ENCODE peak calls at places on chromosomes 2 and 18, in four cellular contexts. One of them, this sample, is unnamed.

GRCh38 chr18:25349131-25349925 is 2.6 kb downstream of the ZNF521 start:
- DNase-seq in stimulated activated CD8-positive, alpha-beta memory T cell treated with anti-CD3 and anti-CD28 coated beads, Interleukin-2, amount 100 ng/mL, for 48 hours: no peak
- DNase-seq in NCI-H2081 treated with DMSO at 0.1 percent for 48 hours: no peak
- DNase-seq in activated CD4-positive, alpha-beta T cell treated with anti-CD3 and anti-CD28 coated beads, Interleukin-2, amount 50 U/mL, for 24 hours: no peak
- DNase-seq in this sample: no peak

GRCh38 chr2:132522901-132523300 is 106.3 kb downstream of the GPR39 start:
- DNase-seq in activated CD4-positive, alpha-beta T cell treated with anti-CD3 and anti-CD28 coated beads, Interleukin-2, amount 50 U/mL, for 24 hours: no peak
- DNase-seq in stimulated activated CD8-positive, alpha-beta memory T cell treated with anti-CD3 and anti-CD28 coated beads, Interleukin-2, amount 100 ng/mL, for 48 hours: no peak
- DNase-seq in NCI-H2081 treated with DMSO at 0.1 percent for 48 hours: no peak
- DNase-seq in this sample: no peak

GRCh38 chr18:629303-630150 is 27.9 kb upstream of the TYMS start:
- DNase-seq in NCI-H2081 treated with DMSO at 0.1 percent for 48 hours: no peak
- DNase-seq in activated CD4-positive, alpha-beta T cell treated with anti-CD3 and anti-CD28 coated beads, Interleukin-2, amount 50 U/mL, for 24 hours: no peak
- DNase-seq in stimulated activated CD8-positive, alpha-beta memory T cell treated with anti-CD3 and anti-CD28 coated beads, Interleukin-2, amount 100 ng/mL, for 48 hours: no peak
- DNase-seq in this sample: no peak

GRCh38 chr2:141399270-141399669 is 731.5 kb downstream of the LRP1B start:
- DNase-seq in NCI-H2081 treated with DMSO at 0.1 percent for 48 hours: no peak
- DNase-seq in stimulated activated CD8-positive, alpha-beta memory T cell treated with anti-CD3 and anti-CD28 coated beads, Interleukin-2, amount 100 ng/mL, for 48 hours: no peak
- DNase-seq in activated CD4-positive, alpha-beta T cell treated with anti-CD3 and anti-CD28 coated beads, Interleukin-2, amount 50 U/mL, for 24 hours: no peak
- DNase-seq in this sample: no peak

GRCh38 chr2:231287696-231288095 is 89.3 kb downstream of the ARMC9 start:
- DNase-seq in stimulated activated CD8-positive, alpha-beta memory T cell treated with anti-CD3 and anti-CD28 coated beads, Interleukin-2, amount 100 ng/mL, for 48 hours: no peak
- DNase-seq in activated CD4-positive, alpha-beta T cell treated with anti-CD3 and anti-CD28 coated beads, Interleukin-2, amount 50 U/mL, for 24 hours: no peak
- DNase-seq in NCI-H2081 treated with DMSO at 0.1 percent for 48 hours: no peak
- DNase-seq in this sample: no peak

GRCh38 chr2:109144271-109144670 is 15.3 kb downstream of the SH3RF3 start:
- DNase-seq in activated CD4-positive, alpha-beta T cell treated with anti-CD3 and anti-CD28 coated beads, Interleukin-2, amount 50 U/mL, for 24 hours: no peak
- DNase-seq in stimulated activated CD8-positive, alpha-beta memory T cell treated with anti-CD3 and anti-CD28 coated beads, Interleukin-2, amount 100 ng/mL, for 48 hours: no peak
- DNase-seq in NCI-H2081 treated with DMSO at 0.1 percent for 48 hours: no peak
- DNase-seq in this sample: no peak

GRCh38 chr2:240627736-240628506 is 2.6 kb downstream of the GPR35 start:
- DNase-seq in NCI-H2081 treated with DMSO at 0.1 percent for 48 hours: no peak
- DNase-seq in activated CD4-positive, alpha-beta T cell treated with anti-CD3 and anti-CD28 coated beads, Interleukin-2, amount 50 U/mL, for 24 hours: no peak
- DNase-seq in stimulated activated CD8-positive, alpha-beta memory T cell treated with anti-CD3 and anti-CD28 coated beads, Interleukin-2, amount 100 ng/mL, for 48 hours: no peak
- DNase-seq in this sample: no peak

GRCh38 chr2:20961858-20962257 is 82.0 kb downstream of the APOB start:
- DNase-seq in activated CD4-positive, alpha-beta T cell treated with anti-CD3 and anti-CD28 coated beads, Interleukin-2, amount 50 U/mL, for 24 hours: no peak
- DNase-seq in stimulated activated CD8-positive, alpha-beta memory T cell treated with anti-CD3 and anti-CD28 coated beads, Interleukin-2, amount 100 ng/mL, for 48 hours: no peak
- DNase-seq in NCI-H2081 treated with DMSO at 0.1 percent for 48 hours: no peak
- DNase-seq in this sample: no peak

GRCh38 chr2:218223046-218223445 is 6.1 kb downstream of the ARPC2 start:
- DNase-seq in stimulated activated CD8-positive, alpha-beta memory T cell treated with anti-CD3 and anti-CD28 coated beads, Interleukin-2, amount 100 ng/mL, for 48 hours: no peak
- DNase-seq in NCI-H2081 treated with DMSO at 0.1 percent for 48 hours: no peak
- DNase-seq in activated CD4-positive, alpha-beta T cell treated with anti-CD3 and anti-CD28 coated beads, Interleukin-2, amount 50 U/mL, for 24 hours: no peak
- DNase-seq in this sample: no peak

GRCh38 chr2:177315303-177315887 is 50.9 kb upstream of the NFE2L2 start:
- DNase-seq in activated CD4-positive, alpha-beta T cell treated with anti-CD3 and anti-CD28 coated beads, Interleukin-2, amount 50 U/mL, for 24 hours: no peak
- DNase-seq in NCI-H2081 treated with DMSO at 0.1 percent for 48 hours: no peak
- DNase-seq in stimulated activated CD8-positive, alpha-beta memory T cell treated with anti-CD3 and anti-CD28 coated beads, Interleukin-2, amount 100 ng/mL, for 48 hours: no peak
- DNase-seq in this sample: no peak

GRCh38 chr18:36786686-36787085 is 42.1 kb downstream of the TPGS2 start:
- DNase-seq in stimulated activated CD8-positive, alpha-beta memory T cell treated with anti-CD3 and anti-CD28 coated beads, Interleukin-2, amount 100 ng/mL, for 48 hours: no peak
- DNase-seq in activated CD4-positive, alpha-beta T cell treated with anti-CD3 and anti-CD28 coated beads, Interleukin-2, amount 50 U/mL, for 24 hours: no peak
- DNase-seq in NCI-H2081 treated with DMSO at 0.1 percent for 48 hours: no peak
- DNase-seq in this sample: no peak

GRCh38 chr2:207394203-207394741 is 135.5 kb upstream of the CREB1 start:
- DNase-seq in stimulated activated CD8-positive, alpha-beta memory T cell treated with anti-CD3 and anti-CD28 coated beads, Interleukin-2, amount 100 ng/mL, for 48 hours: no peak
- DNase-seq in activated CD4-positive, alpha-beta T cell treated with anti-CD3 and anti-CD28 coated beads, Interleukin-2, amount 50 U/mL, for 24 hours: no peak
- DNase-seq in NCI-H2081 treated with DMSO at 0.1 percent for 48 hours: no peak
- DNase-seq in this sample: no peak

GRCh38 chr2:234863043-234863934 is 88.5 kb upstream of the SH3BP4 start:
- DNase-seq in stimulated activated CD8-positive, alpha-beta memory T cell treated with anti-CD3 and anti-CD28 coated beads, Interleukin-2, amount 100 ng/mL, for 48 hours: no peak
- DNase-seq in activated CD4-positive, alpha-beta T cell treated with anti-CD3 and anti-CD28 coated beads, Interleukin-2, amount 50 U/mL, for 24 hours: no peak
- DNase-seq in NCI-H2081 treated with DMSO at 0.1 percent for 48 hours: no peak
- DNase-seq in this sample: no peak

GRCh38 chr2:25055521-25055920 is 13.6 kb downstream of the EFR3B start:
- DNase-seq in activated CD4-positive, alpha-beta T cell treated with anti-CD3 and anti-CD28 coated beads, Interleukin-2, amount 50 U/mL, for 24 hours: no peak
- DNase-seq in stimulated activated CD8-positive, alpha-beta memory T cell treated with anti-CD3 and anti-CD28 coated beads, Interleukin-2, amount 100 ng/mL, for 48 hours: no peak
- DNase-seq in NCI-H2081 treated with DMSO at 0.1 percent for 48 hours: no peak
- DNase-seq in this sample: no peak

GRCh38 chr2:42809876-42810125 is 17.4 kb upstream of the HAAO start:
- DNase-seq in NCI-H2081 treated with DMSO at 0.1 percent for 48 hours: no peak
- DNase-seq in stimulated activated CD8-positive, alpha-beta memory T cell treated with anti-CD3 and anti-CD28 coated beads, Interleukin-2, amount 100 ng/mL, for 48 hours: peak
- DNase-seq in activated CD4-positive, alpha-beta T cell treated with anti-CD3 and anti-CD28 coated beads, Interleukin-2, amount 50 U/mL, for 24 hours: no peak
- DNase-seq in this sample: no peak

GRCh38 chr2:209694748-209695147 is 76.9 kb upstream of the UNC80 start:
- DNase-seq in activated CD4-positive, alpha-beta T cell treated with anti-CD3 and anti-CD28 coated beads, Interleukin-2, amount 50 U/mL, for 24 hours: no peak
- DNase-seq in NCI-H2081 treated with DMSO at 0.1 percent for 48 hours: no peak
- DNase-seq in stimulated activated CD8-positive, alpha-beta memory T cell treated with anti-CD3 and anti-CD28 coated beads, Interleukin-2, amount 100 ng/mL, for 48 hours: no peak
- DNase-seq in this sample: no peak

GRCh38 chr2:204967199-204967995 is 422.1 kb downstream of the PARD3B start:
- DNase-seq in activated CD4-positive, alpha-beta T cell treated with anti-CD3 and anti-CD28 coated beads, Interleukin-2, amount 50 U/mL, for 24 hours: peak
- DNase-seq in NCI-H2081 treated with DMSO at 0.1 percent for 48 hours: no peak
- DNase-seq in stimulated activated CD8-positive, alpha-beta memory T cell treated with anti-CD3 and anti-CD28 coated beads, Interleukin-2, amount 100 ng/mL, for 48 hours: no peak
- DNase-seq in this sample: no peak

GRCh38 chr2:233965032-233965614 is 48.0 kb downstream of the TRPM8 start:
- DNase-seq in NCI-H2081 treated with DMSO at 0.1 percent for 48 hours: no peak
- DNase-seq in activated CD4-positive, alpha-beta T cell treated with anti-CD3 and anti-CD28 coated beads, Interleukin-2, amount 50 U/mL, for 24 hours: no peak
- DNase-seq in stimulated activated CD8-positive, alpha-beta memory T cell treated with anti-CD3 and anti-CD28 coated beads, Interleukin-2, amount 100 ng/mL, for 48 hours: no peak
- DNase-seq in this sample: no peak

GRCh38 chr2:105787376-105788318 is 42.9 kb downstream of the NCK2 start:
- DNase-seq in activated CD4-positive, alpha-beta T cell treated with anti-CD3 and anti-CD28 coated beads, Interleukin-2, amount 50 U/mL, for 24 hours: no peak
- DNase-seq in stimulated activated CD8-positive, alpha-beta memory T cell treated with anti-CD3 and anti-CD28 coated beads, Interleukin-2, amount 100 ng/mL, for 48 hours: no peak
- DNase-seq in NCI-H2081 treated with DMSO at 0.1 percent for 48 hours: no peak
- DNase-seq in this sample: no peak

GRCh38 chr2:159612255-159612901 is 4.0 kb downstream of the BAZ2B start:
- DNase-seq in activated CD4-positive, alpha-beta T cell treated with anti-CD3 and anti-CD28 coated beads, Interleukin-2, amount 50 U/mL, for 24 hours: no peak
- DNase-seq in NCI-H2081 treated with DMSO at 0.1 percent for 48 hours: peak
- DNase-seq in stimulated activated CD8-positive, alpha-beta memory T cell treated with anti-CD3 and anti-CD28 coated beads, Interleukin-2, amount 100 ng/mL, for 48 hours: no peak
- DNase-seq in this sample: no peak

GRCh38 chr2:46943881-46944798 is 28.5 kb upstream of the MCFD2 start:
- DNase-seq in stimulated activated CD8-positive, alpha-beta memory T cell treated with anti-CD3 and anti-CD28 coated beads, Interleukin-2, amount 100 ng/mL, for 48 hours: peak
- DNase-seq in activated CD4-positive, alpha-beta T cell treated with anti-CD3 and anti-CD28 coated beads, Interleukin-2, amount 50 U/mL, for 24 hours: peak
- DNase-seq in NCI-H2081 treated with DMSO at 0.1 percent for 48 hours: no peak
- DNase-seq in this sample: peak

GRCh38 chr18:2919600-2919999 is 72.8 kb downstream of the EMILIN2 start:
- DNase-seq in stimulated activated CD8-positive, alpha-beta memory T cell treated with anti-CD3 and anti-CD28 coated beads, Interleukin-2, amount 100 ng/mL, for 48 hours: no peak
- DNase-seq in activated CD4-positive, alpha-beta T cell treated with anti-CD3 and anti-CD28 coated beads, Interleukin-2, amount 50 U/mL, for 24 hours: no peak
- DNase-seq in NCI-H2081 treated with DMSO at 0.1 percent for 48 hours: no peak
- DNase-seq in this sample: no peak

GRCh38 chr18:60471652-60472051 is 99.1 kb upstream of the MC4R start:
- DNase-seq in NCI-H2081 treated with DMSO at 0.1 percent for 48 hours: no peak
- DNase-seq in activated CD4-positive, alpha-beta T cell treated with anti-CD3 and anti-CD28 coated beads, Interleukin-2, amount 50 U/mL, for 24 hours: no peak
- DNase-seq in stimulated activated CD8-positive, alpha-beta memory T cell treated with anti-CD3 and anti-CD28 coated beads, Interleukin-2, amount 100 ng/mL, for 48 hours: no peak
- DNase-seq in this sample: no peak

GRCh38 chr2:158560259-158560658 is 103.5 kb downstream of the PKP4 start:
- DNase-seq in activated CD4-positive, alpha-beta T cell treated with anti-CD3 and anti-CD28 coated beads, Interleukin-2, amount 50 U/mL, for 24 hours: no peak
- DNase-seq in NCI-H2081 treated with DMSO at 0.1 percent for 48 hours: no peak
- DNase-seq in stimulated activated CD8-positive, alpha-beta memory T cell treated with anti-CD3 and anti-CD28 coated beads, Interleukin-2, amount 100 ng/mL, for 48 hours: no peak
- DNase-seq in this sample: no peak

GRCh38 chr2:224325941-224326340 is 76.0 kb downstream of the FAM124B start:
- DNase-seq in stimulated activated CD8-positive, alpha-beta memory T cell treated with anti-CD3 and anti-CD28 coated beads, Interleukin-2, amount 100 ng/mL, for 48 hours: no peak
- DNase-seq in activated CD4-positive, alpha-beta T cell treated with anti-CD3 and anti-CD28 coated beads, Interleukin-2, amount 50 U/mL, for 24 hours: no peak
- DNase-seq in NCI-H2081 treated with DMSO at 0.1 percent for 48 hours: no peak
- DNase-seq in this sample: no peak

GRCh38 chr2:241609859-241610793 is 26.8 kb downstream of the THAP4 start:
- DNase-seq in activated CD4-positive, alpha-beta T cell treated with anti-CD3 and anti-CD28 coated beads, Interleukin-2, amount 50 U/mL, for 24 hours: peak
- DNase-seq in NCI-H2081 treated with DMSO at 0.1 percent for 48 hours: no peak
- DNase-seq in stimulated activated CD8-positive, alpha-beta memory T cell treated with anti-CD3 and anti-CD28 coated beads, Interleukin-2, amount 100 ng/mL, for 48 hours: peak
- DNase-seq in this sample: peak

This sample was measured in stimulated activated effector memory CD8-positive, alpha-beta T cell treated with anti-CD3 and anti-CD28 coated beads, Interleukin-12 subunit alpha, Interleukin-12 subunit beta, amount 100 ng/mL, for 72 hours.